ENCODE peak calls at places on chromosome 19, in eight cellular contexts. D, S, F, K, I, M, R and G are unnamed samples.

GRCh38 chr19:2645816-2646215 is 56.7 kb downstream of the GNG7 start:
- DNase-seq in R (no peak), K (no peak), F (no peak), I (no peak), M (no peak), D (no peak), S (no peak), G (no peak)

GRCh38 chr19:48405850-48406249 is 12.4 kb downstream of the GRIN2D start:
- DNase-seq in M (no peak), D (no peak), R (no peak), F (no peak), I (peak), S (no peak), K (no peak), G (no peak)

GRCh38 chr19:4297901-4298771 is 4.1 kb downstream of the TMIGD2 start:
- DNase-seq in F (no peak), S (no peak), R (no peak), K (no peak), I (no peak), M (no peak), D (no peak), G (no peak)

GRCh38 chr19:43450545-43450997 is 14.8 kb downstream of the LYPD3 start:
- DNase-seq in S (no peak), D (no peak), K (no peak), M (no peak), I (no peak), F (peak), R (no peak), G (no peak)

GRCh38 chr19:45074744-45075143 is 1.5 kb downstream of the ZNF296 start:
- DNase-seq in S (no peak), M (no peak), D (no peak), F (no peak), I (no peak), R (no peak), K (no peak), G (no peak)

GRCh38 chr19:17757125-17757524 is 5.8 kb downstream of the FCHO1 start:
- DNase-seq in K (no peak), D (no peak), M (no peak), S (peak), F (no peak), I (no peak), R (peak), G (no peak)

GRCh38 chr19:54415208-54415900 is at the start of gene TTYH1:
- DNase-seq in R (peak), K (no peak), D (no peak), F (no peak), M (no peak), S (no peak), I (peak), G (no peak)

GRCh38 chr19:38263696-38264485 is 482 bp upstream of the SPINT2 start:
- DNase-seq in R (peak), K (peak), S (peak), M (peak), F (peak), I (peak), D (peak), G (no peak)

GRCh38 chr19:38684078-38684861 is 36.8 kb downstream of the ACTN4 start:
- DNase-seq in K (peak), D (no peak), M (no peak), S (peak), F (peak), R (no peak), I (peak), G (no peak)

GRCh38 chr19:42216653-42217521 is 590 bp downstream of the DEDD2 start:
- DNase-seq in I (no peak), M (no peak), K (no peak), D (peak), R (peak), F (no peak), S (peak), G (no peak)

GRCh38 chr19:17183858-17184271 is 31.3 kb upstream of the USE1 start:
- DNase-seq in I (peak), K (no peak), S (no peak), R (no peak), F (no peak), M (no peak), D (peak), G (no peak)

GRCh38 chr19:55637534-55637933 is 3.3 kb upstream of the ZNF580 start:
- DNase-seq in R (peak), M (no peak), S (no peak), D (no peak), K (no peak), F (no peak), I (no peak), G (no peak)

GRCh38 chr19:3723883-3724282 is 15.7 kb downstream of the TJP3 start:
- DNase-seq in R (no peak), S (no peak), D (no peak), K (no peak), I (no peak), M (no peak), F (no peak), G (no peak)

GRCh38 chr19:543912-544608 is at the start of gene GZMM:
- DNase-seq in M (no peak), S (no peak), I (no peak), D (peak), R (peak), K (no peak), F (no peak), G (no peak)

GRCh38 chr19:14577264-14577663 is 5.4 kb upstream of the NDUFB7 start:
- DNase-seq in K (no peak), D (no peak), I (no peak), M (no peak), F (no peak), R (peak), S (no peak), G (no peak)

GRCh38 chr19:12785431-12786011 is 5.8 kb upstream of the JUNB start:
- DNase-seq in S (no peak), F (no peak), I (no peak), M (no peak), K (no peak), R (no peak), D (no peak), G (no peak)

GRCh38 chr19:4970558-4971423 is 1.9 kb downstream of the KDM4B start:
- DNase-seq in R (peak), M (no peak), K (no peak), F (no peak), S (no peak), I (no peak), D (no peak), G (no peak)

GRCh38 chr19:38213911-38214625 is 10.0 kb downstream of the DPF1 start:
- DNase-seq in D (no peak), R (no peak), S (no peak), M (no peak), F (no peak), I (peak), K (no peak), G (no peak)

GRCh38 chr19:861756-862528 is 2.5 kb downstream of the CFD start:
- DNase-seq in K (peak), S (no peak), M (no peak), F (no peak), D (peak), R (peak), I (peak), G (no peak)

DNA sequence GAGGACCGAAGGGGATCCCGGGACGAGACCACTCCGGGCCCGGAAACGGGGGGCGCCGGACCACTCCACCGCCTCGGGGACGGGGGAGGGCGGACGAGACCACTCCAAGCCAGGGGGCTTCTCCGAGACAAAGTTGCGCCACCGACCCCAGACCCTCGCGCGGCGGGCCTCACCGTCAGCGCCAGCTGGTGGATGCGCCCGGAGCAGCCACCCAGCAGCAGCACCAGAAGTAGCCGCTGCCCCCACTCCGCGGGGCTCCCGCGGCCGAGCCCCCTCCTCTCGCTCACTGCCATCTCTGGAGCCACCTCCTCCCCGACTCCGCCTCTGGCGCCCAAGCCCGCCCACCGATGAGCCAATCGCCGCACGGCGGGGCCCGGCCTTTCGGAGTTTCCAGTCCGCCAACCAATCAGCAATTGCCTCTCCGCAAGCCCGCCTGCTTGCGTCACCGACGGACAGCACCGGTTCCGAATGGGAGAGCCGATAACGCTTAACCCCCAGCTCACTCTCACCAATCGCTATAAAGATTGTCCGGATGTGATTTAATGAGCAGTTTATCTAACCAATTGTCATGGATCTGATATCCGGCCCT is at the start of gene GPR108:
- DNase-seq in F (peak), R (peak), K (peak), S (peak), D (peak), I (peak), M (peak), G (peak)
- TF ChIP-seq CTCF in F (no peak), R (no peak), K (no peak), S (no peak), D (no peak), I (no peak), M (no peak), G (no peak)

DNA sequence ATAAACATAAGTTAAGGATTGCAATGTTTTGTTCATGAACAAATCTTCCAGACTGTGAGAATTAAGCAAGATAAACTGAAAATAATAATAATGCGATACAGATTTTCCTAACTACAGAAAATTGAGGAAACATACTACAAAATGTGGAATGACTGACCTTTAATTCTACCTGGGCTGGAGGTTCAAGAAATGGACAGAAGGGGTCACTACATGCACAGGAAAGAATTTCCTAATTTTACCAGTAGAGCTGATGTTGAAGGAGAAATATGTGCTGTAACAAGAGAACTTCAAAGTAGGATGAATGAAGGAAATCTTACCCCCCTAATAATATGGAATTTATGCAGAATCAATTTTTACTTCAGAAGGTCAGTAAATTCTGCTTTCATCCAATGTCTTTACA is 62.3 kb downstream of the ZNF627 start:
- DNase-seq in D (no peak), R (no peak), I (peak), F (no peak), M (no peak), S (no peak), K (no peak), G (no peak)
- TF ChIP-seq CTCF in D (peak), R (no peak), I (peak), F (peak), M (no peak), S (peak), K (peak), G (peak)

DNA sequence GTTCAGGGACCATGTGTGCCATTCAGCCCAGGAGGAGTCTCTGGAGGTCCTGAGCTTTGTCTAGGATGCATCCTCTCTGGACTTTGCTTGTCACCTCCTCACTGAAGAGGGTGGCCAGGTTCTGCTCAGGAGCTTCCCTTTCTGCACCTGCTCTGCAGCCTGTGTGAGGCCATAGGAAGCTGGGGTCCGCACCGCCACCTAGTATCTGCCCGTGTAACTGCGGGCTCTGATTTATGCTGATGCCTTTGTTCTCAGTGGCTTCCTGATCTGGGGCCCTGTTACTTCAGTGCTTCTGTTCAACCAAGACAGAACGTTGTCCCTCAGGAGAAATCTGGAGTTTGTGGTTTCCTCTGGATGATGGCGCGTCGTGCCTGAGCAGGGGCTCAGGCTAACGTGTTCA is 15.5 kb downstream of the ZNF610 start:
- DNase-seq in S (no peak), F (no peak), M (no peak), D (no peak), R (no peak), K (no peak), I (no peak), G (no peak)
- TF ChIP-seq CTCF in S (no peak), F (no peak), M (no peak), D (no peak), R (no peak), K (no peak), I (no peak), G (peak)

GRCh38 chr19:6886272-6886671 is 1.1 kb upstream of the ADGRE1 start:
- DNase-seq in S (no peak), F (no peak), R (no peak), M (no peak), I (no peak), K (no peak), D (no peak), G (no peak)
- TF ChIP-seq CTCF in S (no peak), F (no peak), R (no peak), M (no peak), I (no peak), K (no peak), D (no peak), G (no peak)

GRCh38 chr19:40191836-40192646 is 815 bp downstream of the MAP3K10 start:
- DNase-seq in I (peak), D (no peak), R (peak), S (peak), M (no peak), F (no peak), K (no peak), G (no peak)
- TF ChIP-seq CTCF in I (peak), D (no peak), R (no peak), S (no peak), M (no peak), F (no peak), K (peak), G (no peak)

DNA sequence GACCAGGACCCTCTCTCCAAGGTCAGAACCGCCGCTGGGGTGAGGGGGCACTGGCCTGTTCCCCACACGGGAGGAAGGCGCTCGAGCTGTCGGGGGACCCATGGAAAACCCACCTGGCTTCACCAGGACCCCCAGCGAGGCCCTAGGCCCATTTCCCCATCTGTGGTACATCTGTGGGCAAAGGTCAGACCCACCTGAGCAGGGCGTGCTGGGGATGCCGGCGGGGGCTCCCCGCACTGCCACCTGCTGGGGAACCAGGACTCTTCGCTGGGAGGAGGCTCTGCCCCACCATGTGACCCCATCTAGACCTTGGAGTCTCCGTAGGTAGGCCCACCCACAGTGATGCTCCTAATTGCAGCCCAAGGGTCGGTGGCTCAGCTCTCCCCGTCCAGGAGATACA is 511 bp downstream of the WDR88 start:
- DNase-seq in S (no peak), F (no peak), R (no peak), M (no peak), I (no peak), D (no peak), K (no peak), G (no peak)
- TF ChIP-seq CTCF in S (no peak), F (peak), R (no peak), M (no peak), I (peak), D (no peak), K (no peak), G (no peak)

GRCh38 chr19:50509366-50509765 is 1.6 kb downstream of the JOSD2 start:
- DNase-seq in R (peak), K (no peak), S (no peak), F (no peak), M (no peak), I (no peak), D (no peak), G (no peak)

GRCh38 chr19:50507376-50507775 is 3.6 kb downstream of the JOSD2 start:
- DNase-seq in R (peak), M (no peak), K (no peak), S (no peak), D (no peak), I (no peak), F (no peak), G (no peak)

GRCh38 chr19:50508850-50509190 is 2.2 kb downstream of the JOSD2 start:
- DNase-seq in F (no peak), K (no peak), R (peak), S (no peak), D (no peak), I (no peak), M (no peak), G (no peak)

GRCh38 chr19:50506700-50507099 is 4.3 kb downstream of the JOSD2 start:
- DNase-seq in K (no peak), M (no peak), F (no peak), D (no peak), I (no peak), S (no peak), R (no peak), G (no peak)

GRCh38 chr19:50505856-50506611 is 5.0 kb downstream of the JOSD2 start:
- DNase-seq in I (no peak), R (peak), S (no peak), M (no peak), F (no peak), K (no peak), D (no peak), G (no peak)
- TF ChIP-seq CTCF in I (no peak), R (no peak), S (no peak), M (no peak), F (no peak), K (no peak), D (no peak), G (no peak)

GRCh38 chr19:10981496-10981895 is 20.7 kb downstream of the SMARCA4 start:
- DNase-seq in M (no peak), R (no peak), I (no peak), F (no peak), S (no peak), D (no peak), K (no peak), G (no peak)

GRCh38 chr19:10976200-10976892 is 15.5 kb downstream of the SMARCA4 start:
- DNase-seq in K (no peak), R (no peak), I (no peak), D (no peak), F (no peak), M (no peak), S (no peak), G (no peak)

GRCh38 chr19:10977773-10978155 is 16.9 kb downstream of the SMARCA4 start:
- DNase-seq in S (no peak), F (no peak), M (no peak), R (peak), K (no peak), I (no peak), D (no peak), G (no peak)

GRCh38 chr19:10984166-10984735 is 23.4 kb downstream of the SMARCA4 start:
- DNase-seq in F (no peak), I (no peak), K (no peak), D (no peak), R (peak), S (no peak), M (no peak), G (no peak)

DNA sequence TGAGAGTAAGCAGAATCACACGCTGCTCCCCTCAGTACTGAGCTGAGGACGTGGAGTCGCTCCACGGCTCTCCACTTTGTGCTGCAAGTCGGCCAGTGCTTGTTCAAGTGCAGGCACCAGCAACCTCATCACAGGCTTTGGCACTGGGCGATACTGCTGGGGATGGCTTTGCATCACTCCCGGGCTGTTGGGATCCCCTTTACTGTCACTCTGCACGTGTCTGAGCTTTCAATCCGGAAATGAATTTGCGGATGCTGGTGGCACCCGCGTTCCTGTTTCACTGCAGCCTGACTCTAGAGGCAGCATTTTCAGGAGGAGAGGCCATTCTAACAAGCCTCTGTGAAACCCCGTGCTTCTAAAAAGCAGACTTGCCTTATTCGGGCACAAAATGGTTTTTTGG is 19.1 kb downstream of the SMARCA4 start:
- DNase-seq in F (no peak), M (no peak), S (no peak), I (no peak), R (peak), K (no peak), D (peak), G (no peak)
- TF ChIP-seq CTCF in F (no peak), M (no peak), S (no peak), I (no peak), R (no peak), K (no peak), D (no peak), G (no peak)